ENCODE peak calls at places on chromosomes 2 and 18, in ten cellular contexts. Y, T, W, F, L, I, Q, O, V and U are unnamed samples.

GRCh38 chr2:211329421-211329820 is 773.0 kb downstream of the CPS1 start:
- DNase-seq in Y (no peak), T (no peak), W (no peak), F (no peak), L (no peak), I (no peak), Q (no peak), O (no peak), V (no peak), U (no peak)

GRCh38 chr2:96116424-96116878 is at the start of gene ADRA2B:
- DNase-seq in Y (peak; percentile 82), T (peak; percentile 84), W (peak; percentile 45), F (peak; percentile 49), L (peak; percentile 78), I (no peak), Q (no peak), O (no peak), V (peak; percentile 70), U (peak; percentile 81)

GRCh38 chr2:150234787-150235512 is 252.5 kb downstream of the RND3 start:
- DNase-seq in Y (no peak), T (no peak), W (peak; percentile 79), F (no peak), L (no peak), I (no peak), Q (peak; percentile 56), O (peak; percentile 72), V (no peak), U (no peak)

GRCh38 chr2:5940596-5941535 is 248.7 kb downstream of the SOX11 start:
- DNase-seq in Y (no peak), T (no peak), W (no peak), F (no peak), L (no peak), I (peak; percentile 30), Q (no peak), O (no peak), V (no peak), U (no peak)

GRCh38 chr2:3265981-3266726 is 111.5 kb downstream of the EIPR1 start:
- DNase-seq in Y (no peak), T (no peak), W (no peak), F (no peak), L (no peak), I (peak; percentile 81), Q (no peak), O (no peak), V (no peak), U (no peak)

GRCh38 chr2:119234021-119235019 is 10.7 kb downstream of the STEAP3 start:
- DNase-seq in Y (no peak), T (peak; percentile 79), W (no peak), F (no peak), L (no peak), I (peak; percentile 67), Q (no peak), O (peak; percentile 29), V (peak; percentile 9), U (no peak)

GRCh38 chr2:49831698-49832367 is 677.5 kb upstream of the FSHR start:
- DNase-seq in Y (no peak), T (no peak), W (no peak), F (no peak), L (no peak), I (no peak), Q (no peak), O (no peak), V (no peak), U (no peak)

GRCh38 chr2:38723173-38723572 is 28.0 kb downstream of the SRSF7 start:
- DNase-seq in Y (peak; percentile 36), T (no peak), W (no peak), F (no peak), L (peak; percentile 28), I (no peak), Q (no peak), O (no peak), V (no peak), U (no peak)

GRCh38 chr2:180872256-180872655 is 108.1 kb upstream of the UBE2E3 start:
- DNase-seq in Y (no peak), T (no peak), W (peak; percentile 8), F (no peak), L (no peak), I (no peak), Q (no peak), O (peak; percentile 19), V (no peak), U (no peak)

GRCh38 chr2:172288603-172289002 is 138.8 kb upstream of the ITGA6 start:
- DNase-seq in Y (peak; percentile 48), T (no peak), W (no peak), F (no peak), L (peak; percentile 24), I (no peak), Q (no peak), O (peak; percentile 19), V (peak; percentile 19), U (no peak)

GRCh38 chr18:27226556-27227075 is 41.5 kb upstream of the CHST9 start:
- DNase-seq in Y (no peak), T (no peak), W (no peak), F (no peak), L (no peak), I (no peak), Q (no peak), O (no peak), V (no peak), U (no peak)

GRCh38 chr2:232239956-232240681 is 138.4 kb upstream of the ALPP start:
- DNase-seq in Y (no peak), T (no peak), W (no peak), F (peak; percentile 16), L (no peak), I (no peak), Q (no peak), O (peak; percentile 25), V (no peak), U (no peak)

GRCh38 chr2:187478719-187479118 is 30.7 kb upstream of the CALCRL start:
- DNase-seq in Y (no peak), T (no peak), W (no peak), F (no peak), L (no peak), I (no peak), Q (no peak), O (no peak), V (no peak), U (no peak)

GRCh38 chr18:22088976-22089375 is 80.4 kb upstream of the GATA6 start:
- DNase-seq in Y (no peak), T (no peak), W (no peak), F (no peak), L (no peak), I (no peak), Q (no peak), O (no peak), V (no peak), U (no peak)

GRCh38 chr2:92073815-92074548 is 2797.2 kb upstream of the TEKT4 start:
- DNase-seq in Y (no peak), T (no peak), W (no peak), F (no peak), L (peak; percentile 3), I (no peak), Q (no peak), O (no peak), V (no peak), U (no peak)